ENCODE peak calls at places on chromosomes 4 and X, in eight cellular contexts. W is breast epithelium, J is mucosa of descending colon, G is kidney epithelial cell, O is PC-9, E is heart left ventricle, F is transverse colon, S is upper lobe of right lung. I is an unnamed sample.
A peak's percentile ranks its signal among the peaks of the same experiment; 100 is the strongest.

GRCh38 chr4:4681651-4682050 is 139.8 kb upstream of the STX18 start:
- DNase-seq in S (no peak), O (no peak), W (no peak), F (no peak), G (no peak), E (no peak), J (no peak), I (no peak)

GRCh38 chrX:51747671-51748070 is 4.4 kb downstream of the GSPT2 start:
- DNase-seq in S (no peak), G (no peak), J (no peak), E (no peak), W (no peak), F (no peak), O (no peak), I (no peak)

GRCh38 chr4:159016527-159017137 is 86.2 kb upstream of the RAPGEF2 start:
- DNase-seq in E (no peak), J (no peak), W (no peak), O (no peak), F (peak; percentile 34), S (no peak), G (peak; percentile 29), I (peak; percentile 4)

GRCh38 chr4:144356941-144357381 is 216.4 kb upstream of the GYPA start:
- DNase-seq in G (no peak), J (no peak), F (no peak), S (no peak), E (no peak), O (no peak), W (no peak), I (no peak)

GRCh38 chrX:35016051-35016450 is 73.5 kb downstream of the FAM47B start:
- DNase-seq in E (no peak), F (no peak), G (peak; percentile 12), S (no peak), W (no peak), J (no peak), O (no peak), I (no peak)

GRCh38 chr4:150578745-150579470 is 3.0 kb upstream of the MAB21L2 start:
- DNase-seq in S (no peak), O (no peak), G (no peak), J (no peak), F (no peak), E (no peak), W (no peak), I (no peak)

GRCh38 chrX:2374086-2374485 is 126.7 kb downstream of the DHRSX start:
- DNase-seq in G (no peak), F (no peak), S (no peak), J (no peak), E (no peak), O (no peak), W (no peak), I (no peak)

GRCh38 chrX:150568320-150569154 is at the start of gene MTM1:
- DNase-seq in S (peak; percentile 97), F (peak; percentile 95), G (peak; percentile 82), J (peak; percentile 92), E (peak; percentile 97), O (peak; percentile 98), W (peak; percentile 91), I (peak; percentile 90)

GRCh38 chrX:81201692-81202412 is at the start of the genes HMGN5 and SH3BGRL:
- DNase-seq in E (peak; percentile 83), J (peak; percentile 82), W (peak; percentile 70), O (peak; percentile 72), G (peak; percentile 54), F (peak; percentile 83), S (peak; percentile 88), I (peak; percentile 69)

GRCh38 chrX:150119323-150119722 is 181.0 kb upstream of the EOLA2 start:
- DNase-seq in O (no peak), S (no peak), J (no peak), G (no peak), W (no peak), E (no peak), F (no peak), I (no peak)

GRCh38 chr4:162732871-162733270 is 433.8 kb downstream of the NAF1 start:
- DNase-seq in J (no peak), E (no peak), F (no peak), O (no peak), G (no peak), W (no peak), S (no peak), I (no peak)

GRCh38 chrX:106481341-106481740 is 130.4 kb upstream of the RADX start:
- DNase-seq in S (no peak), E (peak; percentile 21), J (peak; percentile 81), O (peak; percentile 20), W (no peak), G (peak; percentile 14), F (peak; percentile 35), I (no peak)

GRCh38 chrX:123425904-123426303 is 241.8 kb downstream of the GRIA3 start:
- DNase-seq in E (no peak), G (no peak), S (no peak), F (no peak), W (no peak), O (no peak), J (no peak), I (no peak)

GRCh38 chr4:27318740-27319139 is 458.1 kb downstream of the STIM2 start:
- DNase-seq in G (no peak), E (no peak), J (peak; percentile 76), S (no peak), W (no peak), F (peak; percentile 47), O (peak; percentile 24), I (no peak)

GRCh38 chr4:37478151-37478550 is 208.0 kb downstream of the RELL1 start:
- DNase-seq in O (no peak), S (no peak), J (no peak), E (no peak), W (no peak), G (no peak), F (no peak), I (no peak)
- TF ChIP-seq CTCF in O (no peak), S (no peak), J (no peak), E (no peak), W (no peak), G (no peak), F (no peak), I (no peak)

DNA sequence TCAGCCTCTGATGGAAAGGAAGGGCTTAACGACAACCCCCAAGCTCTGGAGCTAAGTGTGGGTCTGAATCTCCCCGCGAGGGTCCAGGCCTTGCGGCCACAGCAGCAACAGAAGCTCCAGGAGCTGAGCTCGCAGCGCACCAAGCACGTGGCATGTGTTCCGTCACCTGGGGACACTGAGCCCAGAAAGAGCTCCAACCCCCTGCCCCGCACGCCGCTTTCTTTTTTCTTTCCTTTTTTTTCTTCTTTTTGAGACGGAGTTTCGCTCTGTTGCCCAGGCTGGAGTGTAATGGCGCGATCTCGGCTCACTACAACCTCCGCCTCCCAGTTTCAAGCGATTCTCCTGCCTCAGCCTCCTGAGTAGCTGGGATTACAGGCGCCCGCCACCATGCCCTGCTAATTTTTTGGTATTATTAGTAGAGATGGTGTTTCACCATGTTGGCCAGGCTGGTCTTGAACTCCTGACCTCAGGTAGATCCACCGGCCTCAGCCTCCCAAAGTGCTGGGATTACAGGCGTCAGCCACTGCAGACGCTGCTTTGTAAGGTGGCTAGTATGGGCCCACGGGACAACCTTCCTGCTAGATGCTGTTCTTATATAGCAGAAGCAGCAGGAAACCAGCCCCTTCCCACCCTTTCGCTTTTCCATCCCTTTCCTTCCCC is 685 bp upstream of the TNIP2 start:
- DNase-seq in E (no peak), J (no peak), W (no peak), O (no peak), S (no peak), F (no peak), G (no peak), I (no peak)
- H3K4me3 ChIP-seq in E (peak overlapping the region; percentile 34), J (no peak overlapping the region), W (peak overlapping the region; percentile 92), O (no peak overlapping the region), S (peak overlapping the region; percentile 38), F (no peak overlapping the region), G (peak overlapping the region; percentile 15), I (peak overlapping the region; percentile 48)

GRCh38 chr4:1265351-1265750 is 16.4 kb upstream of the CTBP1 start:
- DNase-seq in F (no peak), W (no peak), J (no peak), S (no peak), G (no peak), O (no peak), E (no peak), I (no peak)
- H3K36me3 ChIP-seq in F (no peaks in the 10 kb centered on the region), W (no peaks in the 10 kb centered on the region), J (no peaks in the 10 kb centered on the region), S (no peaks in the 10 kb centered on the region), G (no peaks in the 10 kb centered on the region), O (no peaks in the 10 kb centered on the region), E (no peaks in the 10 kb centered on the region), I (no peaks in the 10 kb centered on the region)

GRCh38 chrX:30278365-30278764 is 30.8 kb downstream of the NR0B1 start:
- DNase-seq in J (no peak), S (no peak), O (no peak), W (no peak), E (no peak), F (no peak), G (no peak), I (no peak)

GRCh38 chrX:30280428-30280827 is 28.8 kb downstream of the NR0B1 start:
- DNase-seq in S (no peak), W (no peak), E (no peak), F (no peak), O (no peak), G (no peak), J (no peak), I (no peak)

GRCh38 chrX:30270639-30271038 is 23.7 kb downstream of the MAGEB1 start:
- DNase-seq in E (no peak), J (no peak), G (no peak), O (no peak), W (no peak), F (no peak), S (no peak), I (no peak)

DNA sequence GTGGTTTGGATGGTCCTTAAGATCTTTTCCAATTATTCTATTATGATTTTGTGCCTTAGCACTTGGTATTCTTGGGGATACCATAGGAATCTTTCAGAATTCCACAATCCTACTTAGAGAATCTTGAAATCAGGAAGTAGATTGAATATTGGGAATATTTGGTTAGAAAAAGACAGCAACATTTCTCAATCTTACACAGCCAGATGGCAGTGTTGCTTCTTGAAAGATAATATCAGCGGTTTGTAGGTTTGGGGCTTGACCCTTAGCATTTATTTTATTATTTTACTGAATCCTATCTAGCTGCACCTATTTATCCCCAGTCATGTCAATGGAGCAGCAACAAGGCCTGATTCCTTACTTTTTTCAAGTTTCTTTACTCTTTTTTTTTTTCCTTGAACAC is 28.6 kb downstream of the MAGEB1 start:
- DNase-seq in W (no peak), J (peak; percentile 2), F (no peak), O (peak; percentile 13), G (no peak), E (no peak), S (no peak), I (no peak)
- TF ChIP-seq CTCF in W (no peak), J (no peak), F (no peak), O (peak; percentile 65), G (peak; percentile 20), E (no peak), S (peak; percentile 4), I (peak; percentile 1)

I was measured in GM06990.